ENCODE peak calls at places on chromosomes 1 and 21, in seven cellular contexts. One of them, this sample, is unnamed.

GRCh38 chr1:17903386-17903785 is 148.3 kb downstream of the ACTL8 start:
- DNase-seq in dorsolateral prefrontal cortex: no peak
- DNase-seq in kidney: no peak
- DNase-seq in heart right ventricle: no peak
- DNase-seq in astrocyte of the cerebellum: no peak
- DNase-seq in glutamatergic neuron: no peak
- DNase-seq in mesothelial cell of epicardium: no peak
- DNase-seq in this sample: no peak

GRCh38 chr1:1177452-1178206 is 3.9 kb downstream of the TTLL10 start:
- DNase-seq in dorsolateral prefrontal cortex: no peak
- DNase-seq in kidney: peak
- DNase-seq in heart right ventricle: no peak
- DNase-seq in astrocyte of the cerebellum: no peak
- DNase-seq in glutamatergic neuron: no peak
- DNase-seq in mesothelial cell of epicardium: no peak
- DNase-seq in this sample: no peak

GRCh38 chr1:86516366-86516765 is 30.5 kb upstream of the CLCA4 start:
- DNase-seq in dorsolateral prefrontal cortex: no peak
- DNase-seq in kidney: no peak
- DNase-seq in heart right ventricle: no peak
- DNase-seq in astrocyte of the cerebellum: no peak
- DNase-seq in glutamatergic neuron: no peak
- DNase-seq in mesothelial cell of epicardium: no peak
- DNase-seq in this sample: no peak

GRCh38 chr1:244060691-244061090 is 9.6 kb downstream of the ZBTB18 start:
- DNase-seq in dorsolateral prefrontal cortex: no peak
- DNase-seq in kidney: no peak
- DNase-seq in heart right ventricle: no peak
- DNase-seq in astrocyte of the cerebellum: no peak
- DNase-seq in glutamatergic neuron: no peak
- DNase-seq in mesothelial cell of epicardium: no peak
- DNase-seq in this sample: no peak

GRCh38 chr1:208541225-208541855 is 297.2 kb upstream of the PLXNA2 start:
- DNase-seq in dorsolateral prefrontal cortex: no peak
- DNase-seq in kidney: no peak
- DNase-seq in heart right ventricle: no peak
- DNase-seq in astrocyte of the cerebellum: no peak
- DNase-seq in glutamatergic neuron: no peak
- DNase-seq in mesothelial cell of epicardium: no peak
- DNase-seq in this sample: no peak

GRCh38 chr21:29064850-29065481 is 8.5 kb downstream of the CCT8 start:
- DNase-seq in dorsolateral prefrontal cortex: no peak
- DNase-seq in kidney: no peak
- DNase-seq in heart right ventricle: no peak
- DNase-seq in astrocyte of the cerebellum: no peak
- DNase-seq in glutamatergic neuron: no peak
- DNase-seq in mesothelial cell of epicardium: no peak
- DNase-seq in this sample: peak

GRCh38 chr1:231046730-231047395 is 6.8 kb upstream of the FAM89A start:
- DNase-seq in dorsolateral prefrontal cortex: no peak
- DNase-seq in kidney: no peak
- DNase-seq in heart right ventricle: no peak
- DNase-seq in astrocyte of the cerebellum: no peak
- DNase-seq in glutamatergic neuron: no peak
- DNase-seq in mesothelial cell of epicardium: no peak
- DNase-seq in this sample: no peak

GRCh38 chr1:204730826-204731459 is 45.4 kb upstream of the LRRN2 start:
- DNase-seq in dorsolateral prefrontal cortex: no peak
- DNase-seq in kidney: no peak
- DNase-seq in heart right ventricle: no peak
- DNase-seq in astrocyte of the cerebellum: no peak
- DNase-seq in glutamatergic neuron: no peak
- DNase-seq in mesothelial cell of epicardium: no peak
- DNase-seq in this sample: no peak

DNA sequence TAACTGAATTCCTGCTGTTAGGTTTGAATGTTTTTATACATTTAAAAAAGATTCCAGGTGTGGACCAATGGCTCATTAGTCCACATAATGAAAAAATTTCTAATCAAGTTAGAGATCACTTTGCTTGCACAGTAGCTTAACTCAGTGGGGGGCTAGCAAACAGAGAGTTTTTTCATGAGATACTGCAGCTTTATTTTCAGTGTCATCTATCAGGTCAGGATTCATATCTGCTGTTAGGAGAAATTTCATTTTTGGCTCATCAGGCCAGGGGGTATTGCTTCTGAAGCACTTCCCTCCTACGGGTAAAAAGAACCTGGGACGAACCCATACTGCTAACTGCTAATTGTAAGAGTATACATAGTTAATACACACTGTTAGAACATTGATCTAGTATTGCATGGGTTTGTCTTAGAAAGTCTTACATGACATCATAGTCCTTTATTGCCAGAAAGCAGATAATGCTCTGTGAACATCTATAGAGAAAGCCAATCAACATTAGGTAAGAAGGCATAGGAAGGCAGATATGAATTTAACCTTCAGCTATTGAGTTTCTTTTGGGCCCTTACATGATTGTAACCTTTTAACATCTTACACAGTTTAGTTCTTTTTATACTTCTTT is 38.0 kb downstream of the ADGRL2 start:
- DNase-seq in dorsolateral prefrontal cortex: no peak
- DNase-seq in kidney: no peak
- DNase-seq in heart right ventricle: no peak
- DNase-seq in astrocyte of the cerebellum: no peak
- DNase-seq in glutamatergic neuron: no peak
- DNase-seq in mesothelial cell of epicardium: no peak
- DNase-seq in this sample: no peak
- TF ChIP-seq CTCF in dorsolateral prefrontal cortex: no peak
- TF ChIP-seq CTCF in kidney: no peak
- TF ChIP-seq CTCF in heart right ventricle: no peak
- TF ChIP-seq CTCF in astrocyte of the cerebellum: no peak
- TF ChIP-seq CTCF in glutamatergic neuron: no peak
- TF ChIP-seq CTCF in mesothelial cell of epicardium: no peak
- TF ChIP-seq CTCF in this sample: no peak

DNA sequence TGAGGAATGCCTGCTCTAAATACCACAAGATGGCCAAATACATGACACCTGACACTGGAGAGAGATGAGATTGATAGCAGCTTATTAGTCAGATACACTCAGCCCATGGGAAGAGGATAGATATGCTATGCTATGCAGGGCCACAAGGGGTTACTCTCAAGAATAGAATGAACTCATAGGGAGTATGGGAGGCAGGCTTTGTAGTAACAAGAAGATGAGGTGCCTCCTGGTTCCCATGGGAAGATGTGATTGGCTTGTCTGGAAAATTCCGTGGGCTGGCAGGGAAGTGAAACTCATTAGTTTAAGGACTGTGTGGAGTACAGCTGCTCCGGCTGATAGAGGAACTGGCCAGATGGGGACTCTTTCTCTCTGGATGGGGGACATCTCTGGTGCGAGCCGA is 16.5 kb downstream of the CCDC30 start:
- DNase-seq in dorsolateral prefrontal cortex: no peak
- DNase-seq in kidney: no peak
- DNase-seq in heart right ventricle: no peak
- DNase-seq in astrocyte of the cerebellum: no peak
- DNase-seq in glutamatergic neuron: peak
- DNase-seq in mesothelial cell of epicardium: no peak
- DNase-seq in this sample: no peak
- TF ChIP-seq CTCF in dorsolateral prefrontal cortex: no peak
- TF ChIP-seq CTCF in kidney: no peak
- TF ChIP-seq CTCF in heart right ventricle: no peak
- TF ChIP-seq CTCF in astrocyte of the cerebellum: no peak
- TF ChIP-seq CTCF in glutamatergic neuron: peak
- TF ChIP-seq CTCF in mesothelial cell of epicardium: no peak
- TF ChIP-seq CTCF in this sample: no peak

DNA sequence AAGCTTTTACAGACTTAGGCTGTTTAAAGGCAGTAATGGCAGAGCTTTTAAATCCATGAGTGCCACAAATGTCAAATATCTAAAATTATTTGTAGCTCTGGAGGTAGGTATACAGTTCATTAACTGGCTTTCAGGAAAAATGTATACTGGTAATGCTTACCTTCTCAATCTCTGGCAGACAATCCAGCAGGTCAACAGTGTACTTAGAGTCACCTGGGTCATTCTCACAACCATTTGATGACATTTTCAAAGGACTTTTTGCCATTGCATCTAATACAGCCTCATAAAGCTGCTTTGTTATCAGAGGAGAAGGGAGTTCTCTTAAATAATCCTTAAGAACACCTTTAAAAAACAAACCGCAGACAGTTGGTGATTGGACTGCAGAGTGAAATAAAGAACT is 31.9 kb downstream of the SYDE2 start:
- DNase-seq in dorsolateral prefrontal cortex: no peak
- DNase-seq in kidney: no peak
- DNase-seq in heart right ventricle: no peak
- DNase-seq in astrocyte of the cerebellum: no peak
- DNase-seq in glutamatergic neuron: no peak
- DNase-seq in mesothelial cell of epicardium: no peak
- DNase-seq in this sample: no peak
- TF ChIP-seq CTCF in dorsolateral prefrontal cortex: no peak
- TF ChIP-seq CTCF in kidney: no peak
- TF ChIP-seq CTCF in heart right ventricle: no peak
- TF ChIP-seq CTCF in astrocyte of the cerebellum: no peak
- TF ChIP-seq CTCF in glutamatergic neuron: no peak
- TF ChIP-seq CTCF in mesothelial cell of epicardium: no peak
- TF ChIP-seq CTCF in this sample: no peak

GRCh38 chr1:12184008-12184681 is 17.4 kb downstream of the TNFRSF1B start:
- DNase-seq in dorsolateral prefrontal cortex: peak
- DNase-seq in kidney: peak
- DNase-seq in heart right ventricle: peak
- DNase-seq in astrocyte of the cerebellum: peak
- DNase-seq in glutamatergic neuron: no peak
- DNase-seq in mesothelial cell of epicardium: no peak
- DNase-seq in this sample: no peak
- TF ChIP-seq CTCF in dorsolateral prefrontal cortex: no peak
- TF ChIP-seq CTCF in kidney: no peak
- TF ChIP-seq CTCF in heart right ventricle: peak
- TF ChIP-seq CTCF in astrocyte of the cerebellum: peak
- TF ChIP-seq CTCF in glutamatergic neuron: no peak
- TF ChIP-seq CTCF in mesothelial cell of epicardium: no peak
- TF ChIP-seq CTCF in this sample: no peak

GRCh38 chr1:236575523-236575922 is 28.8 kb downstream of the HEATR1 start:
- DNase-seq in dorsolateral prefrontal cortex: no peak
- DNase-seq in kidney: no peak
- DNase-seq in heart right ventricle: no peak
- DNase-seq in astrocyte of the cerebellum: no peak
- DNase-seq in glutamatergic neuron: no peak
- DNase-seq in mesothelial cell of epicardium: no peak
- DNase-seq in this sample: no peak
- TF ChIP-seq CTCF in dorsolateral prefrontal cortex: no peak
- TF ChIP-seq CTCF in kidney: no peak
- TF ChIP-seq CTCF in heart right ventricle: no peak
- TF ChIP-seq CTCF in astrocyte of the cerebellum: no peak
- TF ChIP-seq CTCF in glutamatergic neuron: no peak
- TF ChIP-seq CTCF in mesothelial cell of epicardium: no peak
- TF ChIP-seq CTCF in this sample: no peak

GRCh38 chr1:199404191-199404590 is 623.3 kb upstream of the NR5A2 start:
- DNase-seq in dorsolateral prefrontal cortex: no peak
- DNase-seq in kidney: no peak
- DNase-seq in heart right ventricle: no peak
- DNase-seq in astrocyte of the cerebellum: peak
- DNase-seq in glutamatergic neuron: no peak
- DNase-seq in mesothelial cell of epicardium: no peak
- DNase-seq in this sample: no peak

GRCh38 chr1:199403421-199404116 is 623.9 kb upstream of the NR5A2 start:
- DNase-seq in dorsolateral prefrontal cortex: no peak
- DNase-seq in kidney: no peak
- DNase-seq in heart right ventricle: no peak
- DNase-seq in astrocyte of the cerebellum: peak
- DNase-seq in glutamatergic neuron: no peak
- DNase-seq in mesothelial cell of epicardium: no peak
- DNase-seq in this sample: no peak

GRCh38 chr1:199396456-199396855 is 631.1 kb upstream of the NR5A2 start:
- DNase-seq in dorsolateral prefrontal cortex: no peak
- DNase-seq in kidney: no peak
- DNase-seq in heart right ventricle: no peak
- DNase-seq in astrocyte of the cerebellum: no peak
- DNase-seq in glutamatergic neuron: no peak
- DNase-seq in mesothelial cell of epicardium: no peak
- DNase-seq in this sample: no peak

GRCh38 chr1:199404976-199405375 is 622.5 kb upstream of the NR5A2 start:
- DNase-seq in dorsolateral prefrontal cortex: no peak
- DNase-seq in kidney: no peak
- DNase-seq in heart right ventricle: no peak
- DNase-seq in astrocyte of the cerebellum: peak
- DNase-seq in glutamatergic neuron: no peak
- DNase-seq in mesothelial cell of epicardium: no peak
- DNase-seq in this sample: no peak

GRCh38 chr1:199399996-199400714 is 627.4 kb upstream of the NR5A2 start:
- DNase-seq in dorsolateral prefrontal cortex: no peak
- DNase-seq in kidney: no peak
- DNase-seq in heart right ventricle: no peak
- DNase-seq in astrocyte of the cerebellum: no peak
- DNase-seq in glutamatergic neuron: no peak
- DNase-seq in mesothelial cell of epicardium: no peak
- DNase-seq in this sample: no peak
- TF ChIP-seq CTCF in dorsolateral prefrontal cortex: no peak
- TF ChIP-seq CTCF in kidney: no peak
- TF ChIP-seq CTCF in heart right ventricle: no peak
- TF ChIP-seq CTCF in astrocyte of the cerebellum: no peak
- TF ChIP-seq CTCF in glutamatergic neuron: no peak
- TF ChIP-seq CTCF in mesothelial cell of epicardium: no peak
- TF ChIP-seq CTCF in this sample: no peak

DNA sequence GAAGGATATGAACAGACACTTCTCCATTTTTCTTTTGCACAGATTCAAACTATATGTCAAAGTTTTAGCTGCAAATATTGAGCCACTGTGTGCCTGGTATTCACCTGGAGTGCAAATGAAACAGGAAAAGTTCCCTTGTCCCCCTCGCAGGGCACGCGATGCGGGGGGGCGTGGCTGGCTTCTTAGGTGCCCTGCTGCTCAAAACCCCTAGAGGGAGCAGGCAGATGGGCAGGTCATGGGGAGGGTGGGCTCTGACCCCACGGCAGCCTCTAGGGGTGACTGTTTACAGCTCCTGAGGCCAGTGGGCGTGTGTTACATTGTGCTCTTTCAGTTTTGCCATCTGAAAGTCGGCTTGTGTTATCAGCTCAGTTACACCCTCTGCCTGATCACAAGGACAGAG is 931.2 kb upstream of the B3GALT2 start:
- DNase-seq in dorsolateral prefrontal cortex: no peak
- DNase-seq in kidney: peak
- DNase-seq in heart right ventricle: no peak
- DNase-seq in astrocyte of the cerebellum: no peak
- DNase-seq in glutamatergic neuron: no peak
- DNase-seq in mesothelial cell of epicardium: no peak
- DNase-seq in this sample: no peak
- TF ChIP-seq CTCF in dorsolateral prefrontal cortex: no peak
- TF ChIP-seq CTCF in kidney: no peak
- TF ChIP-seq CTCF in heart right ventricle: no peak
- TF ChIP-seq CTCF in astrocyte of the cerebellum: peak
- TF ChIP-seq CTCF in glutamatergic neuron: peak
- TF ChIP-seq CTCF in mesothelial cell of epicardium: no peak
- TF ChIP-seq CTCF in this sample: no peak

This sample was measured in GM13977.